ENCODE peak calls at places on chromosomes 2 and 18, in five cellular contexts. One of them, this sample, is unnamed. For H3K27me3, the result is how much of the 10 kb centered on the place peaks cover.

GRCh38 chr2:236843061-236843460 is 242.6 kb upstream of the COPS8 start:
- DNase-seq in GM23248: no peak
- DNase-seq in IMR-90: no peak
- DNase-seq in mammary epithelial cell: no peak
- DNase-seq in MM.1S: no peak
- DNase-seq in this sample: no peak

GRCh38 chr18:36469471-36469870 is 172.0 kb downstream of the FHOD3 start:
- DNase-seq in GM23248: no peak
- DNase-seq in IMR-90: no peak
- DNase-seq in mammary epithelial cell: no peak
- DNase-seq in MM.1S: no peak
- DNase-seq in this sample: no peak

GRCh38 chr2:227406177-227407031 is 18.7 kb upstream of the SCYGR1 start:
- DNase-seq in GM23248: peak
- DNase-seq in IMR-90: peak
- DNase-seq in mammary epithelial cell: peak
- DNase-seq in MM.1S: peak
- DNase-seq in this sample: no peak

GRCh38 chr2:241193276-241193675 is 4.8 kb downstream of the ANO7 start:
- DNase-seq in GM23248: no peak
- DNase-seq in IMR-90: no peak
- DNase-seq in mammary epithelial cell: no peak
- DNase-seq in MM.1S: no peak
- DNase-seq in this sample: no peak

GRCh38 chr2:125169022-125169763 is 1144.1 kb downstream of the CNTNAP5 start:
- DNase-seq in GM23248: no peak
- DNase-seq in IMR-90: peak
- DNase-seq in mammary epithelial cell: no peak
- DNase-seq in MM.1S: no peak
- DNase-seq in this sample: no peak

GRCh38 chr2:12700989-12701388 is 15.7 kb upstream of the TRIB2 start:
- DNase-seq in GM23248: no peak
- DNase-seq in IMR-90: peak
- DNase-seq in mammary epithelial cell: no peak
- DNase-seq in MM.1S: no peak
- DNase-seq in this sample: no peak

GRCh38 chr18:9806905-9807304 is 78.9 kb upstream of the TXNDC2 start:
- DNase-seq in GM23248: no peak
- DNase-seq in IMR-90: no peak
- DNase-seq in mammary epithelial cell: no peak
- DNase-seq in MM.1S: no peak
- DNase-seq in this sample: no peak

GRCh38 chr18:48923746-48924580 is 26.8 kb downstream of the SMAD7 start:
- DNase-seq in GM23248: peak
- DNase-seq in IMR-90: peak
- DNase-seq in mammary epithelial cell: peak
- DNase-seq in MM.1S: no peak
- DNase-seq in this sample: peak

GRCh38 chr18:43125471-43125870 is 10.0 kb upstream of the RIT2 start:
- DNase-seq in GM23248: no peak
- DNase-seq in IMR-90: no peak
- DNase-seq in mammary epithelial cell: no peak
- DNase-seq in MM.1S: no peak
- DNase-seq in this sample: no peak

GRCh38 chr2:74290466-74291216 is 52.6 kb downstream of the SLC4A5 start:
- DNase-seq in GM23248: no peak
- DNase-seq in IMR-90: no peak
- DNase-seq in mammary epithelial cell: no peak
- DNase-seq in MM.1S: peak
- DNase-seq in this sample: peak

GRCh38 chr18:28044036-28044435 is 132.9 kb downstream of the CDH2 start:
- DNase-seq in GM23248: no peak
- DNase-seq in IMR-90: no peak
- DNase-seq in mammary epithelial cell: no peak
- DNase-seq in MM.1S: no peak
- DNase-seq in this sample: no peak

GRCh38 chr2:193480187-193480586 is 1285.5 kb upstream of the TMEFF2 start:
- DNase-seq in GM23248: no peak
- DNase-seq in IMR-90: no peak
- DNase-seq in mammary epithelial cell: no peak
- DNase-seq in MM.1S: no peak
- DNase-seq in this sample: no peak

GRCh38 chr2:46711156-46711555 is 204.4 kb downstream of the MCFD2 start:
- DNase-seq in GM23248: peak
- DNase-seq in IMR-90: peak
- DNase-seq in mammary epithelial cell: no peak
- DNase-seq in MM.1S: no peak
- DNase-seq in this sample: no peak

GRCh38 chr2:46384457-46384815 is 87.2 kb downstream of the EPAS1 start:
- DNase-seq in GM23248: no peak
- DNase-seq in IMR-90: no peak
- DNase-seq in mammary epithelial cell: no peak
- DNase-seq in MM.1S: no peak
- DNase-seq in this sample: no peak

GRCh38 chr2:64330691-64331429 is 123.1 kb upstream of the LGALSL start:
- DNase-seq in GM23248: peak
- DNase-seq in IMR-90: peak
- DNase-seq in mammary epithelial cell: peak
- DNase-seq in MM.1S: peak
- DNase-seq in this sample: peak

GRCh38 chr2:205375453-205375852 is 306.8 kb upstream of the NRP2 start:
- DNase-seq in GM23248: no peak
- DNase-seq in IMR-90: no peak
- DNase-seq in mammary epithelial cell: no peak
- DNase-seq in MM.1S: no peak
- DNase-seq in this sample: no peak

GRCh38 chr2:171409436-171409971 is 24.3 kb downstream of the METTL8 start:
- DNase-seq in GM23248: no peak
- DNase-seq in IMR-90: no peak
- DNase-seq in mammary epithelial cell: peak
- DNase-seq in MM.1S: no peak
- DNase-seq in this sample: no peak

GRCh38 chr2:25286025-25286400 is 55.7 kb downstream of the DNMT3A start:
- DNase-seq in GM23248: no peak
- DNase-seq in IMR-90: no peak
- DNase-seq in mammary epithelial cell: no peak
- DNase-seq in MM.1S: no peak
- DNase-seq in this sample: peak

GRCh38 chr2:203861607-203862006 is 6.0 kb upstream of the CTLA4 start:
- DNase-seq in GM23248: no peak
- DNase-seq in IMR-90: no peak
- DNase-seq in mammary epithelial cell: no peak
- DNase-seq in MM.1S: peak
- DNase-seq in this sample: no peak

GRCh38 chr2:152718909-152719645 is 657 bp downstream of the ARL6IP6 start:
- DNase-seq in GM23248: peak
- DNase-seq in IMR-90: no peak
- DNase-seq in mammary epithelial cell: peak
- DNase-seq in MM.1S: peak
- DNase-seq in this sample: peak

GRCh38 chr2:241001413-241002274 is 3.2 kb downstream of the SNED1 start:
- DNase-seq in GM23248: no peak
- DNase-seq in IMR-90: no peak
- DNase-seq in mammary epithelial cell: no peak
- DNase-seq in MM.1S: no peak
- DNase-seq in this sample: no peak

GRCh38 chr2:26682155-26682554 is 10.4 kb upstream of the KCNK3 start:
- DNase-seq in GM23248: peak
- DNase-seq in IMR-90: no peak
- DNase-seq in mammary epithelial cell: no peak
- DNase-seq in MM.1S: no peak
- DNase-seq in this sample: no peak

GRCh38 chr18:48330016-48330991 is 78.9 kb downstream of the ZBTB7C start:
- DNase-seq in GM23248: peak
- DNase-seq in IMR-90: peak
- DNase-seq in mammary epithelial cell: peak
- DNase-seq in MM.1S: no peak
- DNase-seq in this sample: no peak

GRCh38 chr2:38215993-38216392 is 140.0 kb upstream of the CYP1B1 start:
- DNase-seq in GM23248: peak
- DNase-seq in IMR-90: no peak
- DNase-seq in mammary epithelial cell: peak
- DNase-seq in MM.1S: no peak
- DNase-seq in this sample: no peak

GRCh38 chr2:180046776-180047175 is 39.7 kb upstream of the CWC22 start:
- DNase-seq in GM23248: peak
- DNase-seq in IMR-90: peak
- DNase-seq in mammary epithelial cell: no peak
- DNase-seq in MM.1S: no peak
- DNase-seq in this sample: no peak

GRCh38 chr2:238513346-238513745 is 86.6 kb downstream of the ASB1 start:
- DNase-seq in GM23248: peak
- DNase-seq in IMR-90: peak
- DNase-seq in mammary epithelial cell: peak
- DNase-seq in MM.1S: peak
- DNase-seq in this sample: peak

GRCh38 chr2:40452-40851 is 5.9 kb downstream of the FAM110C start:
- DNase-seq in GM23248: no peak
- DNase-seq in IMR-90: no peak
- DNase-seq in mammary epithelial cell: no peak
- DNase-seq in MM.1S: no peak
- DNase-seq in this sample: no peak

DNA sequence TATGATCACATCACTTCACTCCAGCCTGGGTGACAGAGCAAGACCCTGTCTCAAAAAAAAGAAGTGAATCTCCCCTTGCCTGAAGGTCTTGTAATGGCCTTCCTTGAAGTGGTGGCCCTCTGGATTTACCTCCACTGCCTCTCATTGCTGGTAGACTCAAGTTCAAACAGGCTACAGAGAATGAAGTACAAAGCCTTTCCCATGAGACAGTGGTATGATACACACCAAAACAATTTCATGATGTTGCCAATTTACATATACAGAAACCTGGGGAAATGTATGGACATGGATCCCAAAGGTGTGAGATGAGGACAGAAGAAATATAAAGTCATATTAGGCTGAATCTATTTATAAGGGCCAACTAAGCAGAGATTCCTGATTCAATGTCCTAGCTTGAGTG is 4.8 kb upstream of the NOTO start:
- DNase-seq in GM23248: no peak
- DNase-seq in IMR-90: no peak
- DNase-seq in mammary epithelial cell: peak
- DNase-seq in MM.1S: no peak
- DNase-seq in this sample: no peak
- H3K27me3 ChIP-seq in GM23248: half or more
- H3K27me3 ChIP-seq in IMR-90: under half
- H3K27me3 ChIP-seq in mammary epithelial cell: under half
- H3K27me3 ChIP-seq in MM.1S: under half
- H3K27me3 ChIP-seq in this sample: under half

DNA sequence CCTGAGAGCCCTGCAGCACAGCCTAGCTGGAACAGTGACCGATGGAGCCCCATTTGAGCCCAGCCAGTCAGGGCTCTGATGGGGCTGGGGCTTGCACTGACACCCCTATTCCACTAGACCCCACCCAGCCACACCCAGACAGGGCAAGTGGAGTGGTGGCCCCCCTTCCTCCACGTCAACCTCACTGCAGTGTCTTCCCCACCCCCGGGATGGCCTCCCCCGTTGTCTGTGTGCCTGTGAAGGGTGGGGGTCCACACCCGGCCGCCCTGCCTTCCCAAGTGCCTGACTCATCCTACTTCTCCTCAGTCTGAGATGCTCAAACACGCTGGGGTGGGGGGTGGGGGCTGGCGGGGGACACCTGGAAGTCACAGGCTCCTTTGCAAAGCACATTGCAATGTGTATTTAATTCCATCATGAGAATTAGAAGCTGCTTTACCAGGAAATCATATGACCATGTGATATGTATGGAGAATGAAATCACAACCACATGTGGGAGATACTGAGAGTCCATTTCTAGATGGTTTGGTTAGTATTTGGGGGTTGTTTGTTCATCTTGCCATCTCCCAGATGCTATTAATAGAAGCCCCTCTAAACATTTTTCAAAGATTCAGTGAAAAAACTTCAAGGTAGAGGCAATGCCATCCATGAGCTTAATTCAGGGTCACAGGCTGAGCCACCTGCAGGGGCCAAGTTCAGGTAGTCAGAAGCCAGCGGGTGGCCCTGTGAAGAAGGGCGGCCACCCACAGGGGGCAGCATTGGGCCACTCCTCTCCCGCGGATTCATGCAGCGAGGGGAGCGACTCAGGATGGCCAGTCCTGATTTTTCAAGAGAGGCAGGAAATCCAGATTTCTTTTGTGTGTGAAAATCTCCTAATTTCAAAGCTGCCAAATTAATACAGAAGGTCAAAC is 22.7 kb upstream of the GMPPA start:
- DNase-seq in GM23248: peak
- DNase-seq in IMR-90: peak
- DNase-seq in mammary epithelial cell: no peak
- DNase-seq in MM.1S: peak
- DNase-seq in this sample: peak
- H3K4me2 ChIP-seq in GM23248: no peak
- H3K4me2 ChIP-seq in IMR-90: no peak
- H3K4me2 ChIP-seq in mammary epithelial cell: no peak
- H3K4me2 ChIP-seq in MM.1S: no peak
- H3K4me2 ChIP-seq in this sample: no peak

GRCh38 chr2:60641866-60642788 is 88.7 kb upstream of the BCL11A start:
- DNase-seq in GM23248: peak
- DNase-seq in IMR-90: peak
- DNase-seq in mammary epithelial cell: peak
- DNase-seq in MM.1S: peak
- DNase-seq in this sample: peak
- H3K27me3 ChIP-seq in GM23248: under half
- H3K27me3 ChIP-seq in IMR-90: under half
- H3K27me3 ChIP-seq in mammary epithelial cell: under half
- H3K27me3 ChIP-seq in MM.1S: under half
- H3K27me3 ChIP-seq in this sample: under half

GRCh38 chr2:98463551-98463971 is 18.9 kb downstream of the INPP4A start:
- DNase-seq in GM23248: no peak
- DNase-seq in IMR-90: no peak
- DNase-seq in mammary epithelial cell: no peak
- DNase-seq in MM.1S: peak
- DNase-seq in this sample: peak
- H3K4me2 ChIP-seq in GM23248: no peak
- H3K4me2 ChIP-seq in IMR-90: no peak
- H3K4me2 ChIP-seq in mammary epithelial cell: no peak
- H3K4me2 ChIP-seq in MM.1S: peak
- H3K4me2 ChIP-seq in this sample: peak

DNA sequence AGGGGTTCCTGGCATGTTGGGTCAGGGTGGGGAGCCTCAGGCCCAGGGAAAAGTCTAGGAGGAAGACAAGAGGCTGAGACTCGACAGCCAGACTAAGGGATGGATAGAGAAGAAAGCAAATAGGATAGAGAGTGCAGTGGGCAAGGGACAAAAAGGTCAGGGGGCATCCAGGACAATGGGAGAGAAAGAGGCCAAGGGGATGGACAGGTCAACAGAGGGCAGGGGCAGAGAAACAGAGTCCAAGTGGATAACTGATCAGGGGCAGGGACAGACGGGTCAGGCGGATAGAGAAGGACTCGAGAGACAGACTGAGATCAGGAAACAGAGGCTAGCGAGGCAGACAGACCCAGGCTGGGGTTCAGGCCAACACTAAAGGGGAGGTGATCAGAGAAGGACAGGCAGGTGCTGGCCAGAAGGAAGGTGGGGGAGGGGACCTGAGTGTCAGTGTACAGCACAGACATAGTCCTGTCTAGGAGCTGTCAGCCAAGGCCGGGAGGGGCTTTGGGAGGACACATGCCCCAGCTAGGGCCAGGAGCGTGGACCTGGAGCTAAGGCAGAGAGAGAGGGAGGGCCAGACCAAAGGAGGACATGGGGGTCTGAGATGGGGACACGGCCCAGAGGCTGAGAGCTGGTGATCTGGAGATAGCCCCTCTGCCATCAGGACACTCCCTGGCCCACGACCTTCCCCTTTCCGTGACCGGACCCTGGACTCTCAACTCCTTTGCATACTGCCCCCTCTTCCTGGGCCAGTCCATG is 12.2 kb downstream of the ASIC4 start:
- DNase-seq in GM23248: no peak
- DNase-seq in IMR-90: no peak
- DNase-seq in mammary epithelial cell: no peak
- DNase-seq in MM.1S: no peak
- DNase-seq in this sample: no peak
- H3K27me3 ChIP-seq in GM23248: under half
- H3K27me3 ChIP-seq in IMR-90: half or more
- H3K27me3 ChIP-seq in mammary epithelial cell: under half
- H3K27me3 ChIP-seq in MM.1S: half or more
- H3K27me3 ChIP-seq in this sample: under half

This sample was measured in DND-41.